ENCODE peak calls at places on chromosome 5, in four cellular contexts. S is trophoblast cell, E is neuronal stem cell, M is HCT116. V is an unnamed sample.

GRCh38 chr5:141492168-141492885 is 3.4 kb downstream of the PCDHGC5 start:
- DNase-seq in S (no peak), E (no peak), M (no peak), V (no peak)

GRCh38 chr5:135457424-135458071 is 5.4 kb upstream of the TIFAB start:
- DNase-seq in S (peak), E (peak), M (peak), V (peak)

GRCh38 chr5:78530342-78531096 is 118.1 kb downstream of the LHFPL2 start:
- DNase-seq in S (peak), E (no peak), M (no peak), V (peak)

GRCh38 chr5:178122346-178122745 is 8.5 kb upstream of the RMND5B start:
- DNase-seq in S (no peak), E (no peak), M (no peak), V (no peak)

GRCh38 chr5:131682824-131683223 is 47.8 kb upstream of the RAPGEF6 start:
- DNase-seq in S (no peak), E (no peak), M (no peak), V (no peak)

GRCh38 chr5:111454198-111454606 is 58.1 kb downstream of the STARD4 start:
- DNase-seq in S (no peak), E (no peak), M (no peak), V (peak)

GRCh38 chr5:101838329-101838964 is 457.6 kb downstream of the SLCO4C1 start:
- DNase-seq in S (no peak), E (no peak), M (no peak), V (no peak)

GRCh38 chr5:37840036-37840909 is at the start of gene GDNF:
- DNase-seq in S (peak), E (no peak), M (no peak), V (peak)

GRCh38 chr5:179817071-179817840 is 3.4 kb upstream of the SQSTM1 start:
- DNase-seq in S (no peak), E (no peak), M (no peak), V (no peak)

GRCh38 chr5:132190161-132190817 is 37.4 kb downstream of the P4HA2 start:
- DNase-seq in S (peak), E (peak), M (peak), V (peak)

GRCh38 chr5:84573017-84573712 is 188.5 kb upstream of the EDIL3 start:
- DNase-seq in S (no peak), E (no peak), M (no peak), V (no peak)

GRCh38 chr5:44664711-44665100 is 144.0 kb upstream of the MRPS30 start:
- DNase-seq in S (no peak), E (no peak), M (no peak), V (no peak)

GRCh38 chr5:148457183-148457620 is 73.4 kb downstream of the FBXO38 start:
- DNase-seq in S (no peak), E (no peak), M (no peak), V (no peak)

GRCh38 chr5:26700759-26701384 is 337.5 kb downstream of the CDH9 start:
- DNase-seq in S (peak), E (peak), M (no peak), V (peak)

GRCh38 chr5:81556809-81557208 is 162.9 kb upstream of the ACOT12 start:
- DNase-seq in S (no peak), E (no peak), M (no peak), V (peak)

GRCh38 chr5:131264453-131265200 is 774 bp downstream of the CDC42SE2 start:
- DNase-seq in S (peak), E (no peak), M (no peak), V (no peak)

GRCh38 chr5:71836084-71836483 is 117.0 kb downstream of the CARTPT start:
- DNase-seq in S (no peak), E (no peak), M (no peak), V (no peak)

GRCh38 chr5:94745786-94746730 is 127.6 kb downstream of the SLF1 start:
- DNase-seq in S (no peak), E (no peak), M (no peak), V (peak)

GRCh38 chr5:171615201-171616001 is 170.2 kb upstream of the SMIM23 start:
- DNase-seq in S (peak), E (peak), M (no peak), V (no peak)

GRCh38 chr5:124704594-124705284 is 41.7 kb downstream of the ZNF608 start:
- DNase-seq in S (no peak), E (no peak), M (no peak), V (no peak)

GRCh38 chr5:132180134-132180745 is 47.4 kb downstream of the P4HA2 start:
- DNase-seq in S (peak), E (peak), M (peak), V (peak)

GRCh38 chr5:146644811-146645210 is 128.8 kb upstream of the GPR151 start:
- DNase-seq in S (no peak), E (no peak), M (no peak), V (no peak)

GRCh38 chr5:3511774-3512173 is 83.9 kb upstream of the IRX1 start:
- DNase-seq in S (no peak), E (no peak), M (no peak), V (no peak)

GRCh38 chr5:146400206-146400605 is 46.9 kb upstream of the TCERG1 start:
- DNase-seq in S (no peak), E (no peak), M (no peak), V (no peak)

GRCh38 chr5:147072591-147072990 is 162.2 kb upstream of the STK32A start:
- DNase-seq in S (no peak), E (no peak), M (no peak), V (no peak)

GRCh38 chr5:52811067-52811749 is 23.5 kb downstream of the ITGA1 start:
- DNase-seq in S (peak), E (no peak), M (no peak), V (peak)

GRCh38 chr5:141743652-141744333 is 61.8 kb upstream of the ARAP3 start:
- DNase-seq in S (no peak), E (no peak), M (no peak), V (no peak)

GRCh38 chr5:160315968-160316367 is 3.6 kb upstream of the CCNJL start:
- DNase-seq in S (peak), E (no peak), M (peak), V (peak)

GRCh38 chr5:168712280-168712924 is 133.2 kb upstream of the PANK3 start:
- DNase-seq in S (peak), E (no peak), M (peak), V (peak)
- H2AFZ ChIP-seq in S (no peak), E (no peak), M (peak), V (peak)

DNA sequence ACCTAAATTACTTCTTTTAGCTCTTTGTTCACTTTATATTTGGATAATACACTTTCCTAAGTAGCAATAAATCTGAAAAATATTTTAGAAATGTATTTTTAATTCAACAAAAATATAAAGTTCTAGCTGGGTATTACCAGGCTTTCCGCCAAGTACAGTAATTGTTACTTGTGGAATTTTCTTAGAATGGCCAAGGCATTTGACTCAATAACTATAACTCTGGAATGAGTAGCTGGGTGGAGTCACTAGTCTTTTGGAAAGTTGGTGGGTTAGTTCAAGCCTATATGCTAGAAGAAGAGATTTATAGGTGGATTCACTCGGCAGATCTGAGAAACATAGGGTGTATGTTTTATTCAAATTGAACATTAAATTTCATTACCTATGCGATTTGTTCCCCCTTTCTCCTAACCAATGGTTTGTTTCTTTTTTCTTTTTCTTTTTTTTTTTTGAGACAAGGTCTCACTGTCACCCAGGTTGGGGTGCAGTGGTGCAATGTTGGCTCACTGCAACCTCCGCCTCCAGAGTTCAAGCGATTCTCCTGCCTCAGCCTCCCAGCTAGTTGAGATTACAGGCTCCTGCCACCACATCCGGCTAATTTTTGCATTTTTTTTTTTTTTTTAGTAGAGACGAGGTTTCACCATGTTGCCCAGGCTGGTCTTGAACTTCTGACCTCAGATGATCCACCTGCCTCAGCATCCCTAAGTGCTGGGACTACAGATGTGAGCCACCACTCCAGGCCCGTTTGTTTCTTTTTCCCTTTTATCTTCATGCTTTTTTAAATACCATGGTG is 16.0 kb upstream of the LOX start:
- DNase-seq in S (no peak), E (no peak), M (no peak), V (no peak)
- H3K4me3 ChIP-seq in S (no peak), E (no peak), M (no peak), V (no peak)

DNA sequence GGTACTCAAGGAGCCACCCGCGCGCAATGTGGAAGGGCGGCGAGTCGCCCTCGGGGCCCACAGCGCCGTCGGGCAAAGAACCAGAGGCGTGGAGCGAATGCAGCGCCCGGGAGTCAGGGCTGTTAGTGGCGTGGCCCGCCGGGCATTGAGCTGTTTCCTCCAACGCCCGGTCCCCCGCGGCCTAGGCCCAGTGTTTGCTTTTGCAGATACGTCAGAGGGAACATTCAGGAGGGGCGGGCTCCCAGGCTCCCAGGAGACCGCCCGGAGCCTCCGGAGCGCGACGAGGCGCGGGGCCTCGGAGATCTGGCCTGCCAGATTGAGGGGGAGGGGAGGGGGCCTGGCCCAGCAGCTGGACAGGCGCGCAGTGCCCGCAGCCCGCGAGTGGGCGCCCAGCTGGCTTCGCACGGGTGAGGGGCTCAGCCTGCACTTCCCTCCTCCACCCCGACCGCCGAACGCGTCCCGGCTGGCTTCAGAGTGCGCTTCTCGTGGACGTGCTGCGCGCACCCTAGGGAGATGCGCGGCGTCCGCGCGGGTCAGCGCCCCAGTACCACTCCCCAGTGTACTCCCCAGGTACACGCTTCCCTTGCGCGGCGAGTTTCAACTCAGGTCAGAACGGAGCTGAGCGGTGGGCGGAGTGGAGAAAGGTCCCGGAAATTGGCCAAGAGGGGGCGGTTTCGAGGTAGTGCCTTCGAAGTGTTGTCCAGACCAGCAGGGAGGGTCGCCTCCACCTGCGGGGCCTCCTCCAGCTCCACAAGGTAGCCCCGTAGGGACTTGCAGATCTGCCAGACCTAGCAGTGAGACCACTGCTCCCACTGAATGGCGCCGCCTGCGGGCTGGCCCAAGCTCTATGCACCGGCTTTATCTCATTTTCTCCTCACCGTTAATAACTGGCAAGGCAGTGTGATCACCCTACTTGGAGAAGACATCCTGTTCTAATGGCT is 130.4 kb downstream of the TMEM174 start:
- DNase-seq in S (no peak), E (peak), M (no peak), V (no peak)
- H3K9ac ChIP-seq in S (no peak), E (no peak), M (no peak), V (no peak)

DNA sequence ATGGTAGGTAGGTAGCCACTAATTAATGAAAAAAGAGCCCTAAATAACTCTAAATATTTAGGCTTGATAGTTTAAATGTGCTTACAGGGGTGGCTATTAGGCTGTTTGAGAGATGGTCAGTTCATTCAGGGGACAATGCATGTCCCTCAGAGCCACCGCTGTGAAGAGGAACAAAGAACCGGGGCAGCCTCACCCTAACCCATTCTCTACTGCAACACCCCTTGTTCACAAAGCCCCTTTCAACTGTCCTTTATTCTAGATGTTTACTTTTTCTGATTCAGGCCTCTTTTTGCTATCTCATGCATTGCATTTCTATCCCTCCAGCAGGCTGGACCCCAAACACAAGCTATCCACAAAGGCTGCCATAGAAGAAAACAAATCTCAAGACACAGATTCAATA is 906.7 kb downstream of the NR2F1-AS1 start:
- DNase-seq in S (no peak), E (peak), M (no peak), V (no peak)
- H2AFZ ChIP-seq in S (no peak), E (no peak), M (no peak), V (no peak)

GRCh38 chr5:149731617-149732400 is 1.7 kb downstream of the PPARGC1B start:
- DNase-seq in S (peak), E (peak), M (peak), V (peak)
- H3K4me3 ChIP-seq in S (peak), E (peak), M (peak), V (peak)

GRCh38 chr5:143170104-143170503 is 233.4 kb downstream of the NR3C1 start:
- DNase-seq in S (no peak), E (no peak), M (no peak), V (no peak)
- H3K9ac ChIP-seq in S (no peak), E (no peak), M (no peak), V (no peak)

GRCh38 chr5:158541535-158541934 is 558.2 kb downstream of the EBF1 start:
- DNase-seq in S (no peak), E (no peak), M (no peak), V (no peak)

GRCh38 chr5:158546748-158547147 is 553.0 kb downstream of the EBF1 start:
- DNase-seq in S (no peak), E (no peak), M (no peak), V (no peak)

GRCh38 chr5:158543539-158544387 is 556.0 kb downstream of the EBF1 start:
- DNase-seq in S (no peak), E (no peak), M (no peak), V (no peak)

GRCh38 chr5:158546080-158546479 is 553.6 kb downstream of the EBF1 start:
- DNase-seq in S (no peak), E (no peak), M (no peak), V (no peak)

DNA sequence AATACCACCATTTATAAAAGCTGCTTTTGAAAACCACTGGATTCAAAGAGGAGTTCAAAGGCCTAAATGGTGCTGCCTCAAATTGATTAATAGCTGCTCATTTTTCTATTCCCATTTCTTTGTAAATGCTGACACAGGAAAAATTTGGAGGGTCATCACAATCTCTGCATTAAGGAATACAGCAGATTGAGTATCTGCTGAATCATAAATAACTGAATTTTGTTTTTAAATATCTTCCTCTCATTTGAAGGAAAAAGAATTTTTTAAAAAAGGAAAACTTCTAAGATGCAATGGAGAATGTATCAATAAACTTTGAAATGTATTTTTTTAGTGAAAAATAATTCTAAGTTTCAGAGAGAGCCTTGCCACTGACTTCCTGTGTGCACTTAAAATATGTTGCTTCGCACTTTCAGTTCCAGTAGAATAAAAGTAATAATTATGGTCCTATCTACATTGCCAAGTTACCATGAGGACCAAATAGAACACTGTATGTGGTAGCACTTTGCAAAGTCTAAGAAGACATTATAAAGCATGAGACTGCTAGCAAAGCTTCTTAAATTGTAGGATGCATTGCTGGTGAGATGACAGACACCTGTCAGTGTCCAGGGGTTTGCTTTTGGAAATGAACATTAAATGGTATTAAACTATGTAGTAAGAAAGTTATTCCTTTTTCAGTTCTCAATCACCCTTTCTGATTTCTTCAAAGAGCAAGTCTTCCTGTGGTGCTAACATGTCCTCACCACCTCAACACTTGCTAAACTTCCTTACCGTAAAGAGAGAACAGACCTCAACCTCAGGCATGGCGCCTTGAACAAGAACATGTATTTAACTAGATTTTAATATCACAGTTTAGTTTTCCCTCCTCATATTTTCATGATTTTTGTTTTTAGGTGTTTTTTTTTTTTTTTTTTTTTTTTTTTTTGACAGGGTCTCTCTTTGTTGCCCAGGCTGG is 555.1 kb downstream of the EBF1 start:
- DNase-seq in S (no peak), E (no peak), M (no peak), V (no peak)
- H2AFZ ChIP-seq in S (no peak), E (no peak), M (no peak), V (no peak)

DNA sequence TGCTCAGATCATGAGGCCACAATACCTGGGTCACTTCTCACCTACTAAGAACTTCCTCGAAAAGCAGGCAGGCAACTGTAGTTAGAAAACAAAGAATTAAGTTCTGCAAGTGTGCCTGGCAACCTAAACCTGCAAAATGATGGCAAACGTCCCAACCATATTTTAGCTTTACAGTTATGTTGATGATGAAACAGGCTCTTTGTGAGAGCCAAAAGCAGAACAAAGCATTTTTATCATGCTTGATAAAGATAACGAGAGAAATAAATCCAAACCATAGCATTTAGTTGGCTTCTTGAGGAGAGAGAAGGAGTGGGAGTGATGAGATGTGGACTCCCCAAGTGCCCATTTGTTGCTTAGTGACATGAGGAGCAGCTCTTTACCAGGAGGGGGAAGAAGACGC is 221.3 kb downstream of the TMEM167A start:
- DNase-seq in S (no peak), E (no peak), M (no peak), V (no peak)
- H3K4me3 ChIP-seq in S (no peak), E (no peak), M (no peak), V (no peak)